ENCODE peak calls at places on chromosomes 3 and 15, in nine cellular contexts. G is GM23338, Q is BJ, S is Karpas-422, I is esophagus squamous epithelium, N is suprapubic skin, A is aorta, V is left lung, H is ovary. Z is an unnamed sample. For H3K27me3, the result is how much of the 10 kb centered on the place peaks cover.

GRCh38 chr15:93024716-93025624 is 64.0 kb downstream of the RGMA start:
- DNase-seq in G (no peak), Q (no peak), S (no peak), I (no peak), N (peak), A (no peak), V (no peak), H (no peak), Z (no peak)

GRCh38 chr3:61580982-61581654 is 19.7 kb downstream of the PTPRG start:
- DNase-seq in G (no peak), Q (no peak), S (no peak), I (no peak), N (no peak), A (no peak), V (no peak), H (no peak), Z (no peak)

GRCh38 chr15:99909914-99910313 is 176.7 kb upstream of the LYSMD4 start:
- DNase-seq in G (peak), Q (no peak), S (no peak), I (no peak), N (no peak), A (no peak), V (no peak), H (no peak), Z (peak)

GRCh38 chr3:102665183-102665582 is 230.4 kb downstream of the ZPLD1 start:
- DNase-seq in G (no peak), Q (no peak), S (no peak), I (no peak), N (no peak), A (no peak), V (no peak), H (no peak), Z (no peak)

GRCh38 chr3:194270627-194271458 is 80.3 kb downstream of the CPN2 start:
- DNase-seq in G (no peak), Q (no peak), S (no peak), I (no peak), N (peak), A (peak), V (no peak), H (peak), Z (peak)

GRCh38 chr3:190701096-190701532 is 161.4 kb downstream of the GMNC start:
- DNase-seq in G (peak), Q (no peak), S (peak), I (no peak), N (no peak), A (no peak), V (no peak), H (peak), Z (no peak)

GRCh38 chr3:89617706-89618105 is 510.3 kb downstream of the EPHA3 start:
- DNase-seq in G (no peak), Q (no peak), S (no peak), I (no peak), N (no peak), A (no peak), V (no peak), H (no peak), Z (no peak)

GRCh38 chr15:36635681-36636080 is 56.3 kb downstream of the CDIN1 start:
- DNase-seq in G (no peak), Q (no peak), S (no peak), I (no peak), N (no peak), A (no peak), V (no peak), H (no peak), Z (no peak)

GRCh38 chr15:60047701-60048100 is 43.6 kb downstream of the FOXB1 start:
- DNase-seq in G (no peak), Q (no peak), S (no peak), I (no peak), N (no peak), A (no peak), V (no peak), H (no peak), Z (no peak)

GRCh38 chr3:186722457-186722856 is 5.3 kb downstream of the KNG1 start:
- DNase-seq in G (peak), Q (no peak), S (peak), I (no peak), N (no peak), A (no peak), V (no peak), H (no peak), Z (peak)

GRCh38 chr3:3800685-3801509 is 1.7 kb downstream of the LRRN1 start:
- DNase-seq in G (peak), Q (no peak), S (no peak), I (no peak), N (peak), A (peak), V (peak), H (peak), Z (no peak)

GRCh38 chr15:86691091-86691490 is 611.4 kb downstream of the AGBL1 start:
- DNase-seq in G (peak), Q (no peak), S (no peak), I (no peak), N (no peak), A (no peak), V (no peak), H (no peak), Z (no peak)

GRCh38 chr15:101242999-101243336 is 8.9 kb downstream of the CHSY1 start:
- DNase-seq in G (no peak), Q (no peak), S (no peak), I (no peak), N (no peak), A (no peak), V (no peak), H (no peak), Z (no peak)

GRCh38 chr3:1235526-1236120 is 142.8 kb downstream of the CNTN6 start:
- DNase-seq in G (peak), Q (no peak), S (no peak), I (no peak), N (no peak), A (no peak), V (no peak), H (no peak), Z (no peak)

GRCh38 chr3:33313331-33313730 is 36.1 kb downstream of the FBXL2 start:
- DNase-seq in G (no peak), Q (no peak), S (no peak), I (no peak), N (no peak), A (no peak), V (no peak), H (no peak), Z (no peak)

GRCh38 chr15:78325092-78325843 is 14.9 kb upstream of the CRABP1 start:
- DNase-seq in G (no peak), Q (no peak), S (no peak), I (no peak), N (no peak), A (no peak), V (no peak), H (no peak), Z (no peak)

GRCh38 chr3:129121016-129121791 is 400 bp downstream of the RAB43 start:
- DNase-seq in G (peak), Q (no peak), S (peak), I (no peak), N (no peak), A (peak), V (peak), H (peak), Z (no peak)

GRCh38 chr3:133792171-133792763 is 13.3 kb upstream of the SRPRB start:
- DNase-seq in G (peak), Q (no peak), S (peak), I (no peak), N (no peak), A (no peak), V (no peak), H (no peak), Z (no peak)

GRCh38 chr3:81985996-81986723 is 224.7 kb upstream of the GBE1 start:
- DNase-seq in G (peak), Q (no peak), S (no peak), I (no peak), N (no peak), A (no peak), V (no peak), H (no peak), Z (no peak)

GRCh38 chr3:14962762-14963161 is 15.4 kb downstream of the NR2C2 start:
- DNase-seq in G (no peak), Q (no peak), S (no peak), I (no peak), N (no peak), A (no peak), V (no peak), H (no peak), Z (no peak)

GRCh38 chr3:89114841-89115223 is 7.4 kb downstream of the EPHA3 start:
- DNase-seq in G (no peak), Q (no peak), S (no peak), I (no peak), N (no peak), A (no peak), V (no peak), H (no peak), Z (no peak)

GRCh38 chr3:123861081-123861836 is 22.9 kb downstream of the MYLK start:
- DNase-seq in G (no peak), Q (no peak), S (no peak), I (no peak), N (no peak), A (no peak), V (no peak), H (no peak), Z (no peak)

GRCh38 chr15:37900286-37901221 is 33.9 kb upstream of the TMCO5A start:
- DNase-seq in G (no peak), Q (no peak), S (no peak), I (no peak), N (no peak), A (no peak), V (no peak), H (no peak), Z (no peak)

GRCh38 chr15:63045438-63046278 is 3.1 kb downstream of the TPM1 start:
- DNase-seq in G (peak), Q (no peak), S (no peak), I (no peak), N (no peak), A (no peak), V (no peak), H (no peak), Z (no peak)

GRCh38 chr3:186613637-186614265 is 891 bp downstream of the AHSG start:
- DNase-seq in G (no peak), Q (no peak), S (no peak), I (no peak), N (no peak), A (no peak), V (no peak), H (no peak), Z (no peak)

GRCh38 chr3:63934484-63934883 is 22.3 kb upstream of the SCAANT1 start:
- DNase-seq in G (no peak), Q (no peak), S (no peak), I (no peak), N (no peak), A (no peak), V (no peak), H (no peak), Z (no peak)

GRCh38 chr15:66564136-66565041 is 1.4 kb downstream of the LCTL start:
- DNase-seq in G (peak), Q (no peak), S (no peak), I (no peak), N (no peak), A (no peak), V (no peak), H (no peak), Z (no peak)

GRCh38 chr15:51776952-51777574 is 25.7 kb downstream of the TMOD2 start:
- DNase-seq in G (peak), Q (no peak), S (peak), I (no peak), N (no peak), A (peak), V (no peak), H (peak), Z (peak)

GRCh38 chr15:39466428-39466827 is 114.5 kb upstream of the THBS1 start:
- DNase-seq in G (peak), Q (peak), S (no peak), I (no peak), N (peak), A (peak), V (peak), H (peak), Z (peak)

GRCh38 chr3:171971919-171972526 is 67.4 kb upstream of the FNDC3B start:
- DNase-seq in G (no peak), Q (no peak), S (no peak), I (no peak), N (no peak), A (no peak), V (no peak), H (no peak), Z (no peak)

GRCh38 chr15:96585634-96586386 is 255.3 kb downstream of the NR2F2 start:
- DNase-seq in G (peak), Q (peak), S (no peak), I (no peak), N (no peak), A (no peak), V (no peak), H (no peak), Z (no peak)

GRCh38 chr3:22353126-22353525 is 602.1 kb upstream of the ZNF385D start:
- DNase-seq in G (no peak), Q (no peak), S (no peak), I (no peak), N (no peak), A (no peak), V (no peak), H (no peak), Z (no peak)

DNA sequence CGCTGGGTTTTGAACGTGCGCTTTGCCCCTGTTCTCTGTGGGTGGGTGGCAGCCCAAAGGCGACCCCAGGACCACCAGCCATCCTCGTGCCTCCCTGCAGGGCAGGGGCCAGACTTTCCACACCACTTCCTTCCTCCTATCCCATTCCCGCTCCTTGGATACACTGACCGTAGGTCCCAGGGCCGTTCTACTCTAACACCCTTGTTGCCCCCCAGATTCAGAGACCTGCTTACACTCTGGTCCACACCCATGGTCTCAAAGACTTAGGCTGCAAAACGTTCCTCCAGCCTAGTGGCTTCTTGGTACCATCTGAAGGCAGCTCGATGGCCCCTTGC is 318 bp upstream of the DCLK3 start:
- DNase-seq in G (no peak), Q (no peak), S (no peak), I (no peak), N (no peak), A (no peak), V (no peak), H (no peak), Z (no peak)
- H3K27me3 ChIP-seq in G (under half), Q (under half), S (under half), I (under half), N (half or more), A (under half), V (half or more), H (under half), Z (under half)

DNA sequence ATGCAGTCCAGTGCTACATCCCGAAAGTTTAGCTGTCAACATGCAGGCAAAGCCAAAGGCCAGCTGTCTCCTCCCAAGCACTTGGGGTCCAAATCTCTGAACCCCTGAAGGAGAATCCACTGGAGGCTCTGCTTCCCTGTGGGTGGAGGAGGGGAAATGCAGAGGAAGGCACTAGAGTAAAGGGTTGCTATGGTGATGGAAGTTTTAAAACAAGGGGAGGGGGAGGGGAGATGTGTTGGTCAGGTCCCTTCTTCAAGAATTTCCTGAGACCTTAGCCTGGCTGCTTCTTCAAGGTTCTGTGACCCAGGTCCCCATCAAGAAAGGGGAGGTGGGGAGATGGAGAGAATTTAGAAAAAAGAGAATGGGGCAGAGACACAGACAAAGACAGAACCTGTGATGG is 2.3 kb downstream of the CAMKV start:
- DNase-seq in G (peak), Q (no peak), S (no peak), I (no peak), N (no peak), A (no peak), V (no peak), H (no peak), Z (no peak)
- H3K27me3 ChIP-seq in G (under half), Q (under half), S (under half), I (under half), N (under half), A (under half), V (half or more), H (under half), Z (half or more)

GRCh38 chr15:72902929-72903260 is 119.3 kb upstream of the ADPGK start:
- DNase-seq in G (no peak), Q (no peak), S (no peak), I (no peak), N (no peak), A (no peak), V (no peak), H (no peak), Z (no peak)
- H3K27me3 ChIP-seq in G (under half), Q (under half), S (under half), I (under half), N (under half), A (under half), V (under half), H (under half), Z (under half)

DNA sequence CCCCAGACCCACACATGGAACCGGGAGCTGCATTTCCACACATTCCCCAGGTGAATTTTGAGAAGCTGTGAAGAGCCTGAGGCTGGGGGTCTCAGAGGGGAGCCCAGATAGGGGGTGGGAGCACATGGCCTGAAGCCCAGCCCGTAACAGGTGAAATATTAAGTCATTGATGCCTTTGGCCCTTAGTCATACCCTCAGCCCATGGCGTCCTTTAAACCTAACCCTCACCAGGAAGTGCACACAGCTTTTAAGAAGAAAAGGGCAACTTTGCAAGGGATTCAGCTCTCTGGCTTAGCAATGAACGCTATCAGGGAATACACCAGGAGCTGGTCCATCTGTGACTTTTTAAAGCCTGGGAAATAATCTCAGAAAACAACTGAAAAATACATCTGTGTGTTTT is 40.6 kb downstream of the WNT7A start:
- DNase-seq in G (no peak), Q (no peak), S (no peak), I (no peak), N (no peak), A (no peak), V (no peak), H (no peak), Z (no peak)
- H3K27me3 ChIP-seq in G (under half), Q (under half), S (under half), I (under half), N (under half), A (under half), V (under half), H (under half), Z (under half)

DNA sequence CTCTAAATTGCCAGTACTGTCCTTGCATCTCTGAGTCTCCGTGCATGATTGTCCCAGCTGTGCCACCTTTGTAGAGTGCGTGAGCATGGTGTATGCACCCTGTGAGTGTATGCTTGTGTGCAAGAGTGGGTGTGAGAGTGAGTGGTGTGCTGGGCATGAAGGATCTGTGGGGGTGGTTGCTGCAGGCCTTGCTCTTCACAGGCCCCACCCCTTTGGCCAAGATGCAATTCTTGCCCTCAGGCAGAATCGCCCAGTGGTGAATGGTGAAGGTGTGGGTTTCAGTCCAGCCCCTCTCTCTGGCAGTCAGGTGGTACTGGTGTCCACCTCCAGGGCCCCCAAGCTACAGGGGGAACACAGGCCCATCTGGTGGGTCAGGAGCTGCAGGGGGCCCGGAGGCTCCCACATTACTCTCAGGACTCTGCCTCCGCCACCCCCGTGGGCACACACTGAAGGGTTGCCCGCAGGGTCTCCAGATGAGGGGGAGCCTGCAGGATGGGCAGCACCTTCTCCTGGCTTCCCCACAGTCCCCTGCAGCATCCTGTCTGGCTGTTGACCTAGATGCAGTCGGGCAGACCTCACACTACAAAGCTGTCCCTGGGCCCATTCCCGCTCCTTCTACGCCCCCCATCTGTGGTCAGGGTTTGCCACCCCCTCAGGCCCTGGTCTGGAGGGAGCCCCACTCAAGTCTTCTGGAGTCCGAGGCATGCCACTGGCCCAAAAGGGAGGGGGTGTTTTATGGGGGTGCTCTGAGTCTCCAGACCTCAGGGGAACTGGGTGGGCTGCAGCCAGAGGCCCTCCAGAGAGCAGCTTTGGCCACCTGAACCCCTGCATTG is 8.3 kb upstream of the ROPN1B start:
- DNase-seq in G (no peak), Q (no peak), S (no peak), I (no peak), N (no peak), A (no peak), V (peak), H (no peak), Z (peak)
- H3K27me3 ChIP-seq in G (under half), Q (under half), S (under half), I (under half), N (under half), A (under half), V (half or more), H (under half), Z (under half)

DNA sequence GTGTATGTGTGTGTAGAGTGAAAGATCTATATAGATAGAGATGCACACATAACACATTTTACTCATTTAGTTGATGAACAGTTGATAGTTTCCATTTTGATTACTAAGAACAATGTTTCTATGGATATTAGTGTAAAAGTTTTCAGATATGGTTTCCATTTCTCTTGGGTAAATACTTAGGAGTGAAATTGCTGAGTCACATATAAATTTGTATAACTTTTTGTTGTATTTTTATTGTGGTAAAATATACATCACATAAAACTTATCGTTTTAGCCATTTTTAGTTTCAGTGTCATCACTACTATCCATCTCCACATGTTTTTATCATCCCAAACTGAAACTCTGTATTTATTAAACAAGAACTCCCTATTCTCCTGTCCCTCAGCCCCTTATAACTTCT is 258.3 kb downstream of the RYR3 start:
- DNase-seq in G (no peak), Q (no peak), S (no peak), I (no peak), N (no peak), A (no peak), V (no peak), H (no peak), Z (no peak)
- H3K27me3 ChIP-seq in G (under half), Q (under half), S (under half), I (under half), N (under half), A (under half), V (under half), H (under half), Z (under half)

DNA sequence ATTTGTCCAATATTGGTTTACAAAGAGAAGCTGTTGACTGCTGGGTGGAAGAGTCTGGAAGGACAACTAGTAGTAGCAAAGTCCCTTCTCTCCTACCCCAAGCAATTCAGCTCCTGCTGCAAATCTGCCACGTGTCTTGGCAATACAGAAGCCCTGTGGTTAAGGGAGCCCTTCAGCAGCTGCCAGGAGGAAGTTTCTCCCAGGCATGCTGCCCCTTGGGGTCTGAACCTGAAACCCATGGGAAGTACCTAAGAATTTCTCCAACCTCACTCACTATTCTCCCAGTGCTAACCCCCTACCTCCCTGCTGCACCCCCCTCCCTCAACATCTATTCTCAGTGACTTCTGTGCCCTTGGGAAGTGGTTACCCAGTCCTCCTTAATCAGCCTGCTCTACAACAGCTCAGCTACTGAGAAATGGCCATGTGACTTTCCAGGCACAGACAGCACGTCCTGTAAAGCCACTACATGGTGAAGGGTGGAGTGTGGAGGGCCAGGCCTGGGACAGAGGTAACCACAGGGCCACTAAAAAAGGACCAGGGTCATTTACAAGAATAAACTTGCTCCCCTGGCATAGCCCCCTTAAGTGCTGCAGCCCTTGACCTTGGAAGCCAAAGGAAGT is 316.6 kb downstream of the NTRK3 start:
- DNase-seq in G (no peak), Q (no peak), S (no peak), I (no peak), N (no peak), A (no peak), V (no peak), H (no peak), Z (no peak)
- H3K27me3 ChIP-seq in G (under half), Q (under half), S (under half), I (under half), N (under half), A (under half), V (under half), H (under half), Z (under half)

Z was measured in esophagus muscularis mucosa.